ENCODE peak calls at places on chromosomes 12 and 14, in four cellular contexts. One of them, this sample, is unnamed.

GRCh38 chr12:57483466-57483865 is 3.8 kb upstream of the ARHGAP9 start:
- DNase-seq in GM12878: no peak
- DNase-seq in HepG2: no peak
- DNase-seq in WTC11: no peak
- DNase-seq in this sample: no peak

GRCh38 chr12:104823985-104824441 is 134.1 kb downstream of the SLC41A2 start:
- DNase-seq in GM12878: no peak
- DNase-seq in WTC11: no peak
- DNase-seq in HepG2: no peak
- DNase-seq in this sample: no peak

GRCh38 chr12:81896771-81897170 is 137.6 kb upstream of the PPFIA2 start:
- DNase-seq in WTC11: peak
- DNase-seq in HepG2: no peak
- DNase-seq in GM12878: no peak
- DNase-seq in this sample: no peak

GRCh38 chr12:4855121-4855924 is 54.4 kb upstream of the KCNA1 start:
- DNase-seq in WTC11: peak
- DNase-seq in GM12878: peak
- DNase-seq in HepG2: peak
- DNase-seq in this sample: peak

GRCh38 chr12:117732761-117733160 is 236.0 kb downstream of the KSR2 start:
- DNase-seq in HepG2: no peak
- DNase-seq in WTC11: no peak
- DNase-seq in GM12878: no peak
- DNase-seq in this sample: no peak

GRCh38 chr14:87491816-87492215 is 501.2 kb downstream of the GALC start:
- DNase-seq in HepG2: no peak
- DNase-seq in WTC11: no peak
- DNase-seq in GM12878: no peak
- DNase-seq in this sample: no peak

GRCh38 chr12:68455676-68456345 is 123.6 kb upstream of the MDM1 start:
- DNase-seq in GM12878: no peak
- DNase-seq in HepG2: no peak
- DNase-seq in WTC11: no peak
- DNase-seq in this sample: no peak

GRCh38 chr14:20836668-20837338 is 34.2 kb upstream of the RNASE1 start:
- DNase-seq in GM12878: no peak
- DNase-seq in HepG2: peak
- DNase-seq in WTC11: peak
- DNase-seq in this sample: peak

GRCh38 chr12:75556306-75556899 is 45.0 kb upstream of the KRR1 start:
- DNase-seq in HepG2: peak
- DNase-seq in WTC11: no peak
- DNase-seq in GM12878: no peak
- DNase-seq in this sample: no peak

GRCh38 chr14:105077649-105077995 is 12.4 kb upstream of the GPR132 start:
- DNase-seq in HepG2: no peak
- DNase-seq in GM12878: no peak
- DNase-seq in WTC11: no peak
- DNase-seq in this sample: no peak

GRCh38 chr12:9936597-9936996 is 4.4 kb upstream of the CLEC2A start:
- DNase-seq in WTC11: no peak
- DNase-seq in GM12878: no peak
- DNase-seq in HepG2: no peak
- DNase-seq in this sample: no peak

GRCh38 chr14:70718383-70719123 is 76.8 kb downstream of the TTC9 start:
- DNase-seq in GM12878: no peak
- DNase-seq in HepG2: no peak
- DNase-seq in WTC11: no peak
- DNase-seq in this sample: no peak

GRCh38 chr12:44873898-44874297 is 2.2 kb downstream of the NELL2 start:
- DNase-seq in WTC11: no peak
- DNase-seq in HepG2: no peak
- DNase-seq in GM12878: no peak
- DNase-seq in this sample: no peak

GRCh38 chr14:57212919-57213318 is 55.8 kb downstream of the EXOC5 start:
- DNase-seq in HepG2: no peak
- DNase-seq in WTC11: no peak
- DNase-seq in GM12878: no peak
- DNase-seq in this sample: no peak

GRCh38 chr12:95201056-95201670 is 16.1 kb downstream of the FGD6 start:
- DNase-seq in HepG2: no peak
- DNase-seq in GM12878: no peak
- DNase-seq in WTC11: no peak
- DNase-seq in this sample: no peak

GRCh38 chr12:56998316-56998715 is 8.0 kb downstream of the ZBTB39 start:
- DNase-seq in GM12878: no peak
- DNase-seq in WTC11: no peak
- DNase-seq in HepG2: no peak
- DNase-seq in this sample: no peak

GRCh38 chr14:74754899-74755298 is 8.2 kb upstream of the YLPM1 start:
- DNase-seq in WTC11: no peak
- DNase-seq in HepG2: no peak
- DNase-seq in GM12878: no peak
- DNase-seq in this sample: no peak

GRCh38 chr12:108804361-108804949 is 52.9 kb downstream of the SSH1 start:
- DNase-seq in HepG2: no peak
- DNase-seq in WTC11: no peak
- DNase-seq in GM12878: no peak
- DNase-seq in this sample: no peak

GRCh38 chr12:29238822-29239291 is 89.8 kb downstream of the FAR2 start:
- DNase-seq in GM12878: no peak
- DNase-seq in HepG2: no peak
- DNase-seq in WTC11: no peak
- DNase-seq in this sample: no peak

GRCh38 chr14:74508292-74508731 is 14.7 kb downstream of the ISCA2 start:
- DNase-seq in WTC11: peak
- DNase-seq in HepG2: peak
- DNase-seq in GM12878: no peak
- DNase-seq in this sample: no peak

GRCh38 chr12:3223601-3224529 is 146.7 kb downstream of the TSPAN9 start:
- DNase-seq in HepG2: no peak
- DNase-seq in WTC11: no peak
- DNase-seq in GM12878: no peak
- DNase-seq in this sample: no peak

GRCh38 chr14:75435473-75435872 is 7.7 kb downstream of the JDP2 start:
- DNase-seq in GM12878: no peak
- DNase-seq in WTC11: no peak
- DNase-seq in HepG2: no peak
- DNase-seq in this sample: no peak

GRCh38 chr14:66746316-66747006 is 238.5 kb downstream of the GPHN start:
- DNase-seq in HepG2: peak
- DNase-seq in WTC11: no peak
- DNase-seq in GM12878: no peak
- DNase-seq in this sample: peak

GRCh38 chr14:91416744-91417133 is 881 bp downstream of the CCDC88C start:
- DNase-seq in GM12878: no peak
- DNase-seq in HepG2: no peak
- DNase-seq in WTC11: no peak
- DNase-seq in this sample: no peak

GRCh38 chr12:38921025-38921677 is 15.8 kb upstream of the CPNE8 start:
- DNase-seq in GM12878: no peak
- DNase-seq in HepG2: peak
- DNase-seq in WTC11: peak
- DNase-seq in this sample: peak

GRCh38 chr14:97994020-97994531 is 1196.9 kb downstream of the VRK1 start:
- DNase-seq in GM12878: no peak
- DNase-seq in HepG2: no peak
- DNase-seq in WTC11: no peak
- DNase-seq in this sample: no peak

GRCh38 chr12:42759622-42760273 is 170.2 kb upstream of the PRICKLE1 start:
- DNase-seq in HepG2: no peak
- DNase-seq in GM12878: no peak
- DNase-seq in WTC11: no peak
- DNase-seq in this sample: no peak

GRCh38 chr14:99330316-99331240 is 58.6 kb upstream of the BCL11B start:
- DNase-seq in HepG2: no peak
- DNase-seq in GM12878: no peak
- DNase-seq in WTC11: no peak
- DNase-seq in this sample: no peak

GRCh38 chr14:77275041-77275854 is 4.2 kb upstream of the NGB start:
- DNase-seq in GM12878: no peak
- DNase-seq in WTC11: no peak
- DNase-seq in HepG2: no peak
- DNase-seq in this sample: no peak

GRCh38 chr14:55578511-55578910 is 1.5 kb upstream of the KTN1 start:
- DNase-seq in GM12878: no peak
- DNase-seq in HepG2: no peak
- DNase-seq in WTC11: no peak
- DNase-seq in this sample: no peak

GRCh38 chr12:131221061-131221945 is 267.6 kb downstream of the ADGRD1 start:
- DNase-seq in WTC11: no peak
- DNase-seq in GM12878: no peak
- DNase-seq in HepG2: no peak
- DNase-seq in this sample: no peak

GRCh38 chr12:92784795-92785562 is 82.2 kb downstream of the PLEKHG7 start:
- DNase-seq in GM12878: peak
- DNase-seq in WTC11: no peak
- DNase-seq in HepG2: peak
- DNase-seq in this sample: peak

GRCh38 chr12:106481246-106481645 is 101.6 kb upstream of the RFX4 start:
- DNase-seq in WTC11: no peak
- DNase-seq in GM12878: no peak
- DNase-seq in HepG2: no peak
- DNase-seq in this sample: no peak

GRCh38 chr14:101591121-101591520 is 29.8 kb downstream of the DIO3 start:
- DNase-seq in WTC11: no peak
- DNase-seq in GM12878: no peak
- DNase-seq in HepG2: no peak
- DNase-seq in this sample: no peak

GRCh38 chr12:27615331-27615891 is 80.8 kb upstream of the REP15 start:
- DNase-seq in WTC11: no peak
- DNase-seq in HepG2: no peak
- DNase-seq in GM12878: no peak
- DNase-seq in this sample: no peak

GRCh38 chr12:78671295-78671694 is 193.3 kb upstream of the SYT1 start:
- DNase-seq in HepG2: no peak
- DNase-seq in WTC11: no peak
- DNase-seq in GM12878: no peak
- DNase-seq in this sample: no peak
- TF ChIP-seq TCF7 in HepG2: no peak
- TF ChIP-seq TCF7 in WTC11: no peak
- TF ChIP-seq TCF7 in GM12878: no peak
- TF ChIP-seq TCF7 in this sample: no peak

DNA sequence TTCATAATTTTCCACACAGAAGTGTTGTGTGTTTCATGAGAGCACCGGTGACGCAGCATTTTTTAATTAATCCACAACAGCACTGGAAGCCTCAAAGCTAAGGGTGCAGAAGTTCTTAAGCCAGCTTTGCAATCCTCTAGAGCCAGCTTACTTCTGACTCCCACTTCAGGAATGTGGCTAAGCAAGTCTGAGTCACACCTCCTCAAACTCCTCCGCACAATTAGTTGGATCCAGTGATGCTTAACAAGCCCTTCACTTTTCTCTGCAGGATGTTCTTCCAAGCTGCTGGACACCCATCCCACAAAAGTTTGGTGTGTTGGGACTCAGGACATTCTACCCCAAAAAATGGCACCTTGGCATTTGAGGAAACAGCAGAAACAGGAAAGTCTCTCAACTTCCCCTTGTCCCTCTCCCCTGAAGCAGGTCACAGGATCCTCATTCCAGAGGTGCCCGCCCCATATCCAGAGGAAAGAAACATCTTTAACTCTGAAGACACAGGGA is 210.0 kb downstream of the PPM1H start:
- DNase-seq in HepG2: peak
- DNase-seq in GM12878: no peak
- DNase-seq in WTC11: peak
- DNase-seq in this sample: peak
- TF ChIP-seq TCF7 in HepG2: no peak
- TF ChIP-seq TCF7 in GM12878: no peak
- TF ChIP-seq TCF7 in WTC11: no peak
- TF ChIP-seq TCF7 in this sample: no peak

DNA sequence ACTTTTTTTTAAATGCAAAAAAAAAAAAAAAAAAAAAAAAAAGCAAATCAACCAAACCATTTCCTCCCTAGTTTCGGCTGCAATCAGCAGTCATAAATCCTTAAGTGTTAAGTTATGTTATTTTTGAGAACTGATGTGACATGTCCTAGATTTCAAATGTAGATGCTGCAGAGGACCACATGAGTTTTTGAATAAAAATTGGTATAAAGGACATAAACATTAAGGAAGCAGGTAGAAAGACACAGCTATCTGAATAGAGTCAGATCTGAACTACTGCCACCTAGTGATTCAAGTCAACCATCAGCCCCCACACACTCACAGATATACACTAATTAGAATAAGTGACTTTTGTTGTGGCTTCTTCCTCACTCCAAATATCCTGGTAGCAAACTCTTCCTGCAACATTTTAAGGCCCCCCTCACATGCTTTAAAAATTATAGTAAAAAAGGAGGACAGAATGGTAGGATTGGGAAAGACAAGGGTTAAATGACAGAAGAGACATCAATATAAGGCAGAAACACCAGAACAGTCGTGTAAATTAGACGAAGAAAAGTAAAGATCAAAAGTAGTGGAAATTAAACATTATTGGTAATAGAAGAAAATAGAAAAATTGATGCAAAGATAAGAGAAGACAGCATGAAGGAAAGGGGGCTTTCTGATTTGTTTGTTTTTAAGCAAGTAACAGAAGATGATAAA is 394.5 kb upstream of the ATP2B1 start:
- DNase-seq in HepG2: peak
- DNase-seq in WTC11: no peak
- DNase-seq in GM12878: peak
- DNase-seq in this sample: no peak
- TF ChIP-seq TCF7 in HepG2: no peak
- TF ChIP-seq TCF7 in WTC11: no peak
- TF ChIP-seq TCF7 in GM12878: no peak
- TF ChIP-seq TCF7 in this sample: no peak

GRCh38 chr14:53310412-53310811 is 157.3 kb upstream of the DDHD1 start:
- DNase-seq in HepG2: no peak
- DNase-seq in WTC11: no peak
- DNase-seq in GM12878: no peak
- DNase-seq in this sample: no peak

GRCh38 chr14:53306926-53307325 is 153.8 kb upstream of the DDHD1 start:
- DNase-seq in HepG2: peak
- DNase-seq in WTC11: no peak
- DNase-seq in GM12878: no peak
- DNase-seq in this sample: peak

GRCh38 chr14:53304726-53305381 is 151.7 kb upstream of the DDHD1 start:
- DNase-seq in HepG2: no peak
- DNase-seq in WTC11: no peak
- DNase-seq in GM12878: no peak
- DNase-seq in this sample: no peak

DNA sequence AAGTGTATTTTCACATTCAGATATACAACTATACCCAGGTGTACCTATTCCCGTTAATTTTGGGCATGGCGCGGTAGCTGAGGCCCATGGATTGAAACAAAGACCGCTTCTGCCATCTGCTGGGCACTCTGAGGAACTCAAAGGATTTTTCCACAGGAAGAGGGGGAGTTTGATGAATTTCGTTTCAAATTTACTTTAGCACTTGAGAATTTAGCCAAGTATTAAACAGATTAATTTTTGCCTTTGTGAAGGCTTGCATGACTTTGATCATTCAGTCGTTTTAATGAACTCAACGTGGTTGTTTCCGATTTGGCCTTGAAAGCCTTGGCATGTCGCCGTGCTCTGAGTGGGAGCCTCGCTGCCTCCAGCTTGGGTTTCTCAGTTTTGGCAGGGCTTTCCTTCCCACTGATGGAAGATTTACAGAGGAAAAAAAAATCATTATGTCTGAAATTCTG is 153.2 kb upstream of the DDHD1 start:
- DNase-seq in HepG2: peak
- DNase-seq in GM12878: no peak
- DNase-seq in WTC11: peak
- DNase-seq in this sample: peak
- TF ChIP-seq TCF7 in HepG2: no peak
- TF ChIP-seq TCF7 in GM12878: no peak
- TF ChIP-seq TCF7 in WTC11: no peak
- TF ChIP-seq TCF7 in this sample: no peak